ENCODE peak calls at places on chromosomes 13 and 19, in six cellular contexts. Z, L, S, E, R and C are unnamed samples.

GRCh38 chr19:1082165-1082927 is 12.8 kb downstream of the POLR2E start:
- DNase-seq in Z (peak; percentile 96), L (peak; percentile 93), S (peak; percentile 87), E (no peak), R (peak; percentile 38), C (peak; percentile 73)

GRCh38 chr13:93226623-93227279 is at the start of gene GPC6:
- DNase-seq in Z (peak; percentile 44), L (no peak), S (no peak), E (no peak), R (no peak), C (no peak)

GRCh38 chr13:36358352-36358751 is 12.2 kb upstream of the SPART start:
- DNase-seq in Z (no peak), L (no peak), S (no peak), E (no peak), R (no peak), C (no peak)

GRCh38 chr19:48513289-48514122 is 1.9 kb upstream of the LMTK3 start:
- DNase-seq in Z (peak; percentile 78), L (peak; percentile 66), S (peak; percentile 70), E (no peak), R (peak; percentile 47), C (peak; percentile 87)

GRCh38 chr19:8607386-8607785 is 3.1 kb downstream of the ADAMTS10 start:
- DNase-seq in Z (no peak), L (no peak), S (no peak), E (peak; percentile 83), R (peak; percentile 55), C (no peak)

GRCh38 chr13:64755961-64756360 is 2474.2 kb downstream of the PCDH9 start:
- DNase-seq in Z (no peak), L (peak; percentile 45), S (no peak), E (no peak), R (no peak), C (no peak)

GRCh38 chr13:74574964-74575728 is 440.9 kb upstream of the KLF12 start:
- DNase-seq in Z (no peak), L (no peak), S (peak; percentile 3), E (no peak), R (no peak), C (no peak)

GRCh38 chr13:99313473-99313872 is 6.3 kb upstream of the GPR183 start:
- DNase-seq in Z (no peak), L (no peak), S (no peak), E (no peak), R (no peak), C (no peak)

GRCh38 chr13:39951301-39951700 is 295.8 kb downstream of the COG6 start:
- DNase-seq in Z (no peak), L (no peak), S (no peak), E (no peak), R (no peak), C (no peak)

GRCh38 chr19:58154287-58154678 is 3.7 kb upstream of the ZNF329 start:
- DNase-seq in Z (peak; percentile 35), L (peak; percentile 57), S (no peak), E (no peak), R (peak; percentile 52), C (no peak)

GRCh38 chr19:54168174-54168917 is 4.6 kb downstream of the TMC4 start:
- DNase-seq in Z (peak; percentile 98), L (peak; percentile 96), S (peak; percentile 80), E (peak; percentile 62), R (peak; percentile 96), C (peak; percentile 82)

GRCh38 chr19:16585808-16586476 is 13.7 kb upstream of the SLC35E1 start:
- DNase-seq in Z (peak; percentile 39), L (peak; percentile 40), S (no peak), E (no peak), R (no peak), C (no peak)

GRCh38 chr13:24146961-24147569 is 13.5 kb upstream of the SPATA13 start:
- DNase-seq in Z (no peak), L (peak; percentile 92), S (no peak), E (no peak), R (no peak), C (no peak)

GRCh38 chr13:114115796-114116195 is 16.6 kb downstream of the RASA3 start:
- DNase-seq in Z (no peak), L (no peak), S (no peak), E (no peak), R (no peak), C (no peak)

GRCh38 chr19:17735410-17735809 is 15.9 kb upstream of the FCHO1 start:
- DNase-seq in Z (no peak), L (no peak), S (no peak), E (no peak), R (no peak), C (no peak)

GRCh38 chr13:46119883-46120614 is 15.2 kb upstream of the CPB2 start:
- DNase-seq in Z (no peak), L (peak; percentile 60), S (no peak), E (no peak), R (no peak), C (no peak)

GRCh38 chr13:110471833-110472162 is 89.7 kb downstream of the RAB20 start:
- DNase-seq in Z (peak; percentile 57), L (peak; percentile 41), S (no peak), E (no peak), R (peak; percentile 35), C (no peak)

GRCh38 chr19:20078696-20079095 is 896 bp downstream of the ZNF90 start:
- DNase-seq in Z (peak; percentile 53), L (peak; percentile 36), S (peak; percentile 1), E (no peak), R (no peak), C (peak; percentile 13)

GRCh38 chr13:47215741-47216140 is 318.9 kb upstream of the HTR2A start:
- DNase-seq in Z (no peak), L (peak; percentile 91), S (no peak), E (no peak), R (no peak), C (no peak)

GRCh38 chr19:39692166-39692565 is 12.1 kb upstream of the LGALS14 start:
- DNase-seq in Z (no peak), L (no peak), S (no peak), E (no peak), R (no peak), C (no peak)

GRCh38 chr19:13031917-13032623 is 36.8 kb downstream of the NFIX start:
- DNase-seq in Z (no peak), L (no peak), S (no peak), E (no peak), R (no peak), C (no peak)

GRCh38 chr19:34189199-34189916 is 17.1 kb downstream of the LSM14A start:
- DNase-seq in Z (no peak), L (peak; percentile 86), S (no peak), E (no peak), R (no peak), C (no peak)

GRCh38 chr13:110715395-110716234 is 2.1 kb downstream of the ING1 start:
- DNase-seq in Z (peak; percentile 99), L (peak; percentile 99), S (peak; percentile 99), E (peak; percentile 98), R (peak; percentile 97), C (peak; percentile 98)

GRCh38 chr19:12647490-12648071 is 19.0 kb downstream of the MAN2B1 start:
- DNase-seq in Z (peak; percentile 87), L (peak; percentile 68), S (peak; percentile 18), E (no peak), R (peak; percentile 72), C (no peak)

GRCh38 chr19:51354742-51355148 is 11.4 kb downstream of the ETFB start:
- DNase-seq in Z (no peak), L (no peak), S (peak; percentile 36), E (no peak), R (no peak), C (peak; percentile 35)

GRCh38 chr19:32522967-32523366 is 58.0 kb upstream of the PDCD5 start:
- DNase-seq in Z (no peak), L (no peak), S (no peak), E (no peak), R (no peak), C (no peak)

GRCh38 chr19:20423381-20424207 is 142.0 kb downstream of the ZNF737 start:
- DNase-seq in Z (peak; percentile 50), L (peak; percentile 96), S (peak; percentile 15), E (no peak), R (peak; percentile 57), C (no peak)

GRCh38 chr13:22211876-22212275 is 541.0 kb downstream of the FGF9 start:
- DNase-seq in Z (no peak), L (no peak), S (no peak), E (no peak), R (no peak), C (no peak)

GRCh38 chr13:113000575-113000974 is 31.6 kb downstream of the MCF2L start:
- DNase-seq in Z (no peak), L (no peak), S (no peak), E (no peak), R (no peak), C (no peak)
- H3K4me1 ChIP-seq in Z (peaks cover 27% of the 10 kb centered on the region), L (no peaks in the 10 kb centered on the region), S (peaks cover under 1% of the 10 kb centered on the region), E (no peaks in the 10 kb centered on the region), R (peaks cover 75% of the 10 kb centered on the region), C (no peaks in the 10 kb centered on the region)

GRCh38 chr13:97275265-97275664 is 53.1 kb downstream of the MBNL2 start:
- DNase-seq in Z (no peak), L (no peak), S (no peak), E (no peak), R (no peak), C (no peak)
- H3K4me1 ChIP-seq in Z (peaks cover 16% of the 10 kb centered on the region), L (no peaks in the 10 kb centered on the region), S (peaks cover 28% of the 10 kb centered on the region), E (peaks cover 62% of the 10 kb centered on the region), R (peaks cover 92% of the 10 kb centered on the region), C (peaks cover 3% of the 10 kb centered on the region)

GRCh38 chr13:21121616-21122015 is 54.7 kb downstream of the SKA3 start:
- DNase-seq in Z (no peak), L (no peak), S (no peak), E (no peak), R (no peak), C (no peak)
- H3K4me1 ChIP-seq in Z (no peaks in the 10 kb centered on the region), L (no peaks in the 10 kb centered on the region), S (no peaks in the 10 kb centered on the region), E (no peaks in the 10 kb centered on the region), R (no peaks in the 10 kb centered on the region), C (no peaks in the 10 kb centered on the region)

GRCh38 chr19:5106361-5106760 is 137.4 kb downstream of the KDM4B start:
- DNase-seq in Z (no peak), L (no peak), S (no peak), E (no peak), R (no peak), C (no peak)

GRCh38 chr19:5103812-5104410 is 135.0 kb downstream of the KDM4B start:
- DNase-seq in Z (no peak), L (no peak), S (no peak), E (no peak), R (no peak), C (no peak)

GRCh38 chr19:5106971-5107370 is 138.1 kb downstream of the KDM4B start:
- DNase-seq in Z (no peak), L (no peak), S (no peak), E (no peak), R (no peak), C (no peak)

GRCh38 chr19:5103061-5103701 is 134.3 kb downstream of the KDM4B start:
- DNase-seq in Z (no peak), L (no peak), S (no peak), E (no peak), R (peak; percentile 70), C (no peak)

DNA sequence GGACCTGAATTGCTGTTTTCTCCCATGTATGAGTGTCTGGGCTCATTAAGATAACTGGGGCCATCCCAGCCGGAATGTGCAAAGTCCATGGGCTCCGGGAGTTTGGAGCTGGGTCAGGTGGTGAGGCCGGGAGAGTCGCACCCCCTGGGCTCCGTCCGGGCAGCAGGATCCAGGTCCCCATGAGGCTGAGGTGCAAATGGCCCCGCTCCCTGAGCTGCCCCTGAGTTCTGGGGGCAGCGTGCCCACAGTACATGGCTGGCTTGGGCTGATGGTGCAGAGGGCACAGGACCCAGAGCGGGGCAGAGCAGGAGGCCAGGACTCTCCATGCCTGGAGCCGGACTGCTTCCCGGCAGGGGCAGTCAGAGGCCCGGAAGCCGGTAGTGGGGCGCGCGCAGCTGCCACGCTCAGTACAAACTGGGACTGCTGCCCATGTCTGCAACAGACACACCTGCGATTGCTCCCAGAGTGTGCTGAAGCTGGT is 136.0 kb downstream of the KDM4B start:
- DNase-seq in Z (no peak), L (no peak), S (no peak), E (no peak), R (no peak), C (no peak)
- H3K4me1 ChIP-seq in Z (no peaks in the 10 kb centered on the region), L (no peaks in the 10 kb centered on the region), S (no peaks in the 10 kb centered on the region), E (peaks cover 9% of the 10 kb centered on the region), R (peaks cover 57% of the 10 kb centered on the region), C (no peaks in the 10 kb centered on the region)